ENCODE peak calls at places on chromosomes 3 and 15, in four cellular contexts. Y, G, N and E are unnamed samples.

GRCh38 chr3:127671523-127672428 is 976 bp upstream of the ABTB1 start:
- DNase-seq in Y (peak), G (no peak), N (no peak), E (peak)

GRCh38 chr15:59687831-59688230 is 1.3 kb downstream of the BNIP2 start:
- DNase-seq in Y (peak), G (no peak), N (peak), E (no peak)

GRCh38 chr15:69660658-69661405 is 208.2 kb downstream of the RPLP1 start:
- DNase-seq in Y (no peak), G (no peak), N (no peak), E (no peak)

GRCh38 chr3:94494992-94495391 is 432.1 kb downstream of the NSUN3 start:
- DNase-seq in Y (no peak), G (no peak), N (no peak), E (no peak)

GRCh38 chr3:155049959-155050358 is 30.2 kb upstream of the MME start:
- DNase-seq in Y (no peak), G (no peak), N (no peak), E (no peak)

GRCh38 chr3:141280086-141280485 is 48.5 kb downstream of the PXYLP1 start:
- DNase-seq in Y (no peak), G (no peak), N (no peak), E (no peak)

GRCh38 chr15:55151621-55152020 is 45.1 kb downstream of the RSL24D1 start:
- DNase-seq in Y (no peak), G (no peak), N (no peak), E (no peak)

GRCh38 chr3:127786358-127787070 is 35.8 kb downstream of the MGLL start:
- DNase-seq in Y (peak), G (no peak), N (peak), E (no peak)

GRCh38 chr3:67016522-67017080 is 18.5 kb downstream of the KBTBD8 start:
- DNase-seq in Y (no peak), G (no peak), N (no peak), E (no peak)

GRCh38 chr3:58260261-58260731 is 22.7 kb downstream of the ABHD6 start:
- DNase-seq in Y (no peak), G (no peak), N (peak), E (no peak)

GRCh38 chr3:159881828-159882309 is 106.8 kb upstream of the IL12A start:
- DNase-seq in Y (no peak), G (no peak), N (no peak), E (no peak)

GRCh38 chr3:117820900-117821299 is 1111.3 kb downstream of the TUSC7 start:
- DNase-seq in Y (no peak), G (no peak), N (peak), E (no peak)

GRCh38 chr15:48086582-48086981 is 34.2 kb upstream of the SLC24A5 start:
- DNase-seq in Y (peak), G (no peak), N (peak), E (no peak)

GRCh38 chr3:113534365-113534764 is 2.0 kb downstream of the SIDT1 start:
- DNase-seq in Y (no peak), G (no peak), N (no peak), E (no peak)

GRCh38 chr3:184562875-184563568 is 1.4 kb downstream of the EPHB3 start:
- DNase-seq in Y (no peak), G (no peak), N (no peak), E (no peak)

GRCh38 chr3:106070187-106070586 is 201.4 kb upstream of the CBLB start:
- DNase-seq in Y (no peak), G (no peak), N (no peak), E (no peak)

GRCh38 chr15:74461847-74462511 is 1.0 kb upstream of the UBL7 start:
- DNase-seq in Y (peak), G (no peak), N (no peak), E (no peak)

DNA sequence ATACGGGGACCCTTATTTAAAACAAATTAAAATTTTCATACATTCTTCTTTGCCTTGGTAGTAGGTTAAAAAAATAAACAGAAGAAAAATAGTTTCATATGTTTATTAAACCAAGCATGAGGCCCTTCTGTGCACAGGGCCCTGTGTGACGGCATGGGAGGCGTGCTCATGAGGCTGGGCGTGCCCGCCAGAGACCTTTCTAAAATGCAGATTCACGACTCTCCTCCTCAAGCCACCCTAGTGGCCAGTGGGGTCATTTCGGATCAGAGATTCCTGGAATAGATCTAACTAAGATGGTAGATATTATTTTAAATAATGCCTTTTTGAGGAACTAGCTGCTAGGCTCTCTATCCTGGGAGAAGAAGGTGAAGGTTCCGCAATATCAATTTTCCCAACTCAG is 35.3 kb downstream of the MASP1 start:
- DNase-seq in Y (no peak), G (no peak), N (no peak), E (no peak)
- TF ChIP-seq CTCF in Y (no peak), G (no peak), N (peak), E (peak)

DNA sequence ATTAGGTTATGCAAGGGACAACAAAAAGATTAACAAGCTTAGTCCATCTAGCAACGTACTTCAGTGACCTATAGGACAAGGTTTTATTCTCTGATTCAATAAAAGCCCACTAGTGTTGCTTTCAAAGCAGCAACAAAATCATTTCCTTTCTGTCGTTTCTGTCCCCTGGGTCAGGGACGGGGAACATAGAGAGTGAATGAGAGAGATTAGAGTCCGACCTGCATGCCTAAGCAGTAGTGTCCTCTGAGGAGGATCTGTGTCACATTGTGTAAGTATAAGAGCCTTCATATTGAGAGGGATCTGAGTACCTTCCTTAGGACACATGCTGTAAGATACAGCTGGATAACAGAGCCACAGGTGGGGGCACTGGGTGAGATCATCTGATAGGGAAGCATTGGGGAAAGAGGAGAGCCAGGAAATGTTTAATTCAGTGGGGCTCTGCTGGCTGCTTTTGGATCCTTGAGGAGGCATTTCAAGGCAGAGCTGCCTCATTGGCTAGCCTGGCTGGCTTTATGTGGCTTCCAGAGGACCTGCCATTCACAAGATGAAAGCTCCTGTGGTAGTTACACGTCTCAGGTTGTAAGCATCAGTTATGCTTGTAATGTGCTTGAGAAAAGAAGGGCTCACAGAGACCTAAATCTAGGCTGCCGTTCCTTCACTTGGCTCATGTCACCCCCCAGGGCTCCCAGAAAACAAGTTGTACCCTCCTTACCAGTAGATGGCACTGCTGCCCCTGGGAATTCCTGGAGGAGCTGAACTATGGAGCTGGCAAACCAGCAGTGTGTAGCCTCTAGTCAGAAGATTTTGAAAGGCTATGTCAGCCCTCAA is 2.7 kb downstream of the TMEM108 start:
- DNase-seq in Y (peak), G (peak), N (peak), E (peak)
- TF ChIP-seq CTCF in Y (peak), G (peak), N (peak), E (peak)

GRCh38 chr3:71512544-71512943 is 71.0 kb downstream of the FOXP1 start:
- DNase-seq in Y (no peak), G (no peak), N (no peak), E (no peak)

GRCh38 chr3:71511037-71511436 is 72.5 kb downstream of the FOXP1 start:
- DNase-seq in Y (no peak), G (peak), N (peak), E (no peak)

GRCh38 chr3:71511446-71511845 is 72.1 kb downstream of the FOXP1 start:
- DNase-seq in Y (no peak), G (no peak), N (no peak), E (no peak)

GRCh38 chr3:71513081-71513480 is 70.4 kb downstream of the FOXP1 start:
- DNase-seq in Y (no peak), G (no peak), N (no peak), E (no peak)

DNA sequence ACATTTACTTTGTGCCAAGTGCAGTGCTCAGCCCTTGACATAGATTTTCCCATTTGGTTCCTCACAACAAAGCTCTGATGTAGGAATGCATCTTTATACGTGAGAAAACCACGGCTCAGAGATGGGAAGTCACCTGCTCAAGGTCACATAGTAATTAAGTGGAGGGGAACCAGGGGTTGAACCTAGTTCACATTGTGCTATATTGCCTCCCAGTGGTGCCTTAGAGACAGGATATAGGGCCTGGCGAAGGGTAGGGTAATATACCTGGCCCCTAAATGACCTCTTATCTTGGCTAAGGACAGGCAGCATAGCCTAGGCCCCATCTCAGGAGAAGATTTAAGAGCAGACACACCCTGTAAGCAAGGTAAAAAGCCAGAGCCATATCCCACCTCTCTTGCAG is 71.5 kb downstream of the FOXP1 start:
- DNase-seq in Y (no peak), G (no peak), N (no peak), E (no peak)
- TF ChIP-seq CTCF in Y (no peak), G (peak), N (no peak), E (no peak)

GRCh38 chr15:35465763-35466162 is 80.2 kb downstream of the DPH6 start:
- DNase-seq in Y (no peak), G (no peak), N (no peak), E (no peak)
- TF ChIP-seq CTCF in Y (no peak), G (no peak), N (no peak), E (no peak)

GRCh38 chr15:83837946-83838571 is 184.1 kb downstream of the ADAMTSL3 start:
- DNase-seq in Y (peak), G (peak), N (peak), E (peak)
- TF ChIP-seq CTCF in Y (peak), G (peak), N (peak), E (peak)